ENCODE peak calls at places on chromosome 14, in five cellular contexts. N, Q, Y, G and P are unnamed samples.
A peak's percentile ranks its signal among the peaks of the same experiment; 100 is the strongest.

GRCh38 chr14:49863483-49864262 is 11.1 kb upstream of the NEMF start:
- DNase-seq in N (no peak), Q (no peak), Y (no peak), G (peak; percentile 64), P (no peak)

GRCh38 chr14:91947196-91948184 is at the start of gene FBLN5:
- DNase-seq in N (peak; percentile 86), Q (peak; percentile 49), Y (peak; percentile 85), G (no peak), P (peak; percentile 88)

GRCh38 chr14:29926701-29927595 is 699 bp downstream of the PRKD1 start:
- DNase-seq in N (no peak), Q (no peak), Y (peak; percentile 84), G (no peak), P (peak; percentile 54)

GRCh38 chr14:21233457-21234076 is 35.7 kb downstream of the HNRNPC start:
- DNase-seq in N (no peak), Q (no peak), Y (no peak), G (no peak), P (no peak)

GRCh38 chr14:60760648-60761364 is 26.2 kb downstream of the MNAT1 start:
- DNase-seq in N (no peak), Q (no peak), Y (no peak), G (no peak), P (no peak)

GRCh38 chr14:86237733-86238132 is 707.8 kb downstream of the FLRT2 start:
- DNase-seq in N (no peak), Q (no peak), Y (peak; percentile 69), G (no peak), P (no peak)

GRCh38 chr14:34865889-34866574 is 9.1 kb downstream of the BAZ1A start:
- DNase-seq in N (no peak), Q (no peak), Y (no peak), G (no peak), P (no peak)

GRCh38 chr14:93073833-93074769 is 41.6 kb downstream of the ITPK1 start:
- DNase-seq in N (no peak), Q (no peak), Y (no peak), G (no peak), P (peak; percentile 37)

GRCh38 chr14:102917469-102918211 is 4.8 kb upstream of the AMN start:
- DNase-seq in N (no peak), Q (peak; percentile 62), Y (peak; percentile 92), G (peak; percentile 81), P (peak; percentile 39)